ENCODE peak calls at places on chromosome 14, in nine cellular contexts. Q is RPMI8226; R is Caki2; M is AG10803; I is tibial nerve; T is uterus; F is COR-L47; H is activated CD4-positive, alpha-beta T cell treated with anti-CD3 and anti-CD28 coated beads for 24 hours; A is NCI-H2227 treated with DMSO at 0.1 percent for 48 hours. P is an unnamed sample.
A peak's percentile ranks its signal among the peaks of the same experiment; 100 is the strongest.

GRCh38 chr14:33952541-33952940 is 1.7 kb upstream of the EGLN3 start:
- DNase-seq in Q (no peak), R (no peak), M (no peak), I (no peak), T (no peak), F (no peak), H (no peak), A (no peak), P (no peak)

GRCh38 chr14:92954933-92955332 is 32.0 kb downstream of the CHGA start:
- DNase-seq in Q (no peak), R (no peak), M (no peak), I (no peak), T (no peak), F (no peak), H (no peak), A (no peak), P (no peak)

GRCh38 chr14:52850520-52850919 is 59.1 kb upstream of the GNPNAT1 start:
- DNase-seq in Q (no peak), R (no peak), M (no peak), I (no peak), T (no peak), F (no peak), H (no peak), A (no peak), P (no peak)

GRCh38 chr14:101960225-101960624 is 4.1 kb upstream of the DYNC1H1 start:
- DNase-seq in Q (peak; percentile 56), R (peak; percentile 22), M (no peak), I (no peak), T (no peak), F (no peak), H (no peak), A (no peak), P (peak; percentile 62)

GRCh38 chr14:58812050-58812690 is 174.4 kb downstream of the DACT1 start:
- DNase-seq in Q (no peak), R (no peak), M (no peak), I (no peak), T (no peak), F (no peak), H (no peak), A (no peak), P (no peak)

GRCh38 chr14:61285364-61285763 is 4.2 kb upstream of the TMEM30B start:
- DNase-seq in Q (no peak), R (peak; percentile 2), M (no peak), I (no peak), T (no peak), F (no peak), H (no peak), A (no peak), P (no peak)

GRCh38 chr14:101717663-101718490 is 43.6 kb upstream of the PPP2R5C start:
- DNase-seq in Q (no peak), R (no peak), M (no peak), I (no peak), T (no peak), F (no peak), H (no peak), A (no peak), P (no peak)

GRCh38 chr14:104706733-104707628 is 17.0 kb upstream of the ADSS1 start:
- DNase-seq in Q (no peak), R (no peak), M (no peak), I (no peak), T (no peak), F (no peak), H (no peak), A (no peak), P (no peak)

GRCh38 chr14:44961151-44961729 is 507 bp downstream of the KLHL28 start:
- DNase-seq in Q (peak; percentile 63), R (peak; percentile 42), M (peak; percentile 70), I (peak; percentile 42), T (peak; percentile 55), F (peak; percentile 30), H (peak; percentile 33), A (no peak), P (peak; percentile 71)

GRCh38 chr14:61121293-61121897 is 140.3 kb downstream of the SLC38A6 start:
- DNase-seq in Q (no peak), R (no peak), M (peak; percentile 32), I (no peak), T (no peak), F (no peak), H (no peak), A (no peak), P (no peak)

GRCh38 chr14:71629250-71629649 is 303.0 kb upstream of the RGS6 start:
- DNase-seq in Q (no peak), R (no peak), M (no peak), I (no peak), T (no peak), F (no peak), H (no peak), A (no peak), P (no peak)

GRCh38 chr14:100640481-100641273 is 53.5 kb upstream of the BEGAIN start:
- DNase-seq in Q (peak; percentile 79), R (no peak), M (no peak), I (no peak), T (no peak), F (no peak), H (peak; percentile 25), A (no peak), P (no peak)

GRCh38 chr14:81402123-81402495 is 2.0 kb upstream of the STON2 start:
- DNase-seq in Q (no peak), R (no peak), M (peak; percentile 19), I (no peak), T (no peak), F (no peak), H (no peak), A (no peak), P (no peak)

GRCh38 chr14:106872619-106873446 is 1346.5 kb downstream of the TMEM121 start:
- DNase-seq in Q (no peak), R (peak; percentile 93), M (no peak), I (peak; percentile 57), T (peak; percentile 36), F (peak; percentile 77), H (peak; percentile 86), A (no peak), P (no peak)

GRCh38 chr14:104394606-104394910 is 185.0 kb upstream of the C14orf180 start:
- DNase-seq in Q (no peak), R (no peak), M (no peak), I (no peak), T (no peak), F (no peak), H (no peak), A (no peak), P (no peak)

GRCh38 chr14:94342334-94342934 is 19.3 kb upstream of the SERPINA6 start:
- DNase-seq in Q (peak; percentile 61), R (peak; percentile 85), M (peak; percentile 100), I (peak; percentile 92), T (peak; percentile 77), F (peak; percentile 94), H (no peak), A (no peak), P (peak; percentile 94)

GRCh38 chr14:57725399-57726077 is 140.4 kb downstream of the SLC35F4 start:
- DNase-seq in Q (no peak), R (peak; percentile 77), M (peak; percentile 55), I (no peak), T (no peak), F (no peak), H (no peak), A (no peak), P (no peak)

GRCh38 chr14:73261075-73261474 is 23.8 kb downstream of the PAPLN start:
- DNase-seq in Q (no peak), R (no peak), M (no peak), I (no peak), T (no peak), F (no peak), H (no peak), A (no peak), P (no peak)

GRCh38 chr14:102774391-102775153 is 2.7 kb upstream of the TRAF3 start:
- DNase-seq in Q (peak; percentile 58), R (peak; percentile 79), M (peak; percentile 70), I (peak; percentile 68), T (peak; percentile 42), F (peak; percentile 60), H (peak; percentile 38), A (peak; percentile 43), P (no peak)

GRCh38 chr14:92135269-92135668 is 13.5 kb downstream of the CPSF2 start:
- DNase-seq in Q (no peak), R (peak; percentile 18), M (peak; percentile 61), I (no peak), T (no peak), F (peak; percentile 49), H (no peak), A (peak; percentile 39), P (no peak)

GRCh38 chr14:70714055-70714550 is 72.4 kb downstream of the TTC9 start:
- DNase-seq in Q (peak; percentile 43), R (peak; percentile 61), M (peak; percentile 55), I (peak; percentile 48), T (no peak), F (peak; percentile 50), H (peak; percentile 37), A (peak; percentile 47), P (no peak)

GRCh38 chr14:50001146-50001998 is 108.5 kb downstream of the ARF6 start:
- DNase-seq in Q (peak; percentile 83), R (peak; percentile 85), M (peak; percentile 97), I (peak; percentile 45), T (peak; percentile 35), F (no peak), H (peak; percentile 50), A (no peak), P (peak; percentile 80)

GRCh38 chr14:90900712-90901111 is 84.5 kb upstream of the TTC7B start:
- DNase-seq in Q (no peak), R (no peak), M (peak; percentile 10), I (no peak), T (no peak), F (no peak), H (no peak), A (peak; percentile 4), P (no peak)

GRCh38 chr14:69985456-69985855 is 106.2 kb downstream of the SMOC1 start:
- DNase-seq in Q (no peak), R (no peak), M (peak; percentile 25), I (peak; percentile 11), T (no peak), F (no peak), H (no peak), A (no peak), P (peak; percentile 66)

GRCh38 chr14:62099091-62099490 is 336.9 kb downstream of the SNAPC1 start:
- DNase-seq in Q (no peak), R (no peak), M (no peak), I (no peak), T (no peak), F (no peak), H (no peak), A (no peak), P (no peak)

GRCh38 chr14:97410667-97411286 is 613.6 kb downstream of the VRK1 start:
- DNase-seq in Q (no peak), R (no peak), M (no peak), I (no peak), T (no peak), F (no peak), H (no peak), A (no peak), P (no peak)